ENCODE peak calls at places on chromosomes 4 and X, in four cellular contexts. A is activated T-cell treated with anti-CD3 and anti-CD28 coated beads for 1 hour, R is fibroblast of the aortic adventitia, F is mammary epithelial cell. W is an unnamed sample.

GRCh38 chr4:31125496-31125895 is 405.3 kb downstream of the PCDH7 start:
- DNase-seq in A (no peak), R (no peak), F (no peak), W (no peak)

GRCh38 chrX:136028383-136028984 is 43.2 kb downstream of the SLC9A6 start:
- DNase-seq in A (no peak), R (peak), F (peak), W (no peak)

GRCh38 chr4:13955551-13955950 is 328.0 kb upstream of the BOD1L1 start:
- DNase-seq in A (no peak), R (no peak), F (no peak), W (no peak)

GRCh38 chr4:148226341-148226740 is 215.9 kb downstream of the NR3C2 start:
- DNase-seq in A (no peak), R (no peak), F (no peak), W (no peak)

GRCh38 chr4:114479595-114479994 is 119.0 kb upstream of the UGT8 start:
- DNase-seq in A (no peak), R (no peak), F (no peak), W (no peak)

GRCh38 chr4:184951668-184952160 is 66.6 kb upstream of the HELT start:
- DNase-seq in A (no peak), R (no peak), F (no peak), W (no peak)

GRCh38 chr4:89307446-89308160 is at the start of gene GPRIN3:
- DNase-seq in A (peak), R (no peak), F (no peak), W (no peak)

GRCh38 chrX:100750901-100751300 is 19.0 kb upstream of the SYTL4 start:
- DNase-seq in A (no peak), R (no peak), F (no peak), W (no peak)

GRCh38 chrX:43349363-43349762 is 306.7 kb upstream of the MAOA start:
- DNase-seq in A (no peak), R (peak), F (peak), W (peak)

GRCh38 chrX:95721011-95721410 is 963.6 kb upstream of the DIAPH2 start:
- DNase-seq in A (no peak), R (no peak), F (no peak), W (no peak)

GRCh38 chr4:107757860-107758476 is 37.9 kb upstream of the PAPSS1 start:
- DNase-seq in A (no peak), R (peak), F (no peak), W (peak)

GRCh38 chr4:188110741-188111458 is 1.5 kb upstream of the TRIML2 start:
- DNase-seq in A (no peak), R (no peak), F (peak), W (no peak)

GRCh38 chr4:101306225-101306624 is 41.1 kb downstream of the PPP3CA start:
- DNase-seq in A (no peak), R (no peak), F (peak), W (no peak)

GRCh38 chrX:140091276-140091886 is 126.1 kb upstream of the CXorf66 start:
- DNase-seq in A (peak), R (no peak), F (no peak), W (no peak)

GRCh38 chr4:129821963-129822362 is 726.0 kb downstream of the C4orf33 start:
- DNase-seq in A (no peak), R (no peak), F (no peak), W (no peak)

GRCh38 chrX:103276581-103277002 is at the start of gene TCEAL5:
- DNase-seq in A (no peak), R (no peak), F (no peak), W (no peak)

GRCh38 chr4:107153228-107153627 is 117.1 kb upstream of the DKK2 start:
- DNase-seq in A (no peak), R (peak), F (no peak), W (no peak)

GRCh38 chr4:98746530-98746929 is 88.1 kb upstream of the TSPAN5 start:
- DNase-seq in A (no peak), R (no peak), F (peak), W (peak)

GRCh38 chr4:54764501-54764900 is 106.7 kb downstream of the KIT start:
- DNase-seq in A (no peak), R (no peak), F (no peak), W (no peak)

GRCh38 chrX:37776987-37777325 is 2.9 kb upstream of the CYBB start:
- DNase-seq in A (no peak), R (no peak), F (no peak), W (no peak)

GRCh38 chr4:86498560-86499166 is 95.5 kb upstream of the PTPN13 start:
- DNase-seq in A (no peak), R (peak), F (peak), W (peak)

GRCh38 chr4:22077571-22077970 is 129.0 kb upstream of the KCNIP4 start:
- DNase-seq in A (no peak), R (peak), F (no peak), W (no peak)

GRCh38 chr4:47326067-47326466 is 137.4 kb downstream of the COMMD8 start:
- DNase-seq in A (no peak), R (no peak), F (no peak), W (no peak)

GRCh38 chr4:40848981-40849380 is 99.2 kb downstream of the NSUN7 start:
- DNase-seq in A (no peak), R (peak), F (no peak), W (peak)

GRCh38 chr4:177105526-177105925 is 204.1 kb upstream of the NEIL3 start:
- DNase-seq in A (no peak), R (peak), F (no peak), W (no peak)

GRCh38 chr4:121061861-121062260 is 10.5 kb downstream of the NDNF start:
- DNase-seq in A (no peak), R (no peak), F (no peak), W (peak)